ENCODE peak calls at places on chromosomes 12 and 14, in eight cellular contexts. V is IMR-90, N is body of pancreas, W is endothelial cell of umbilical vein, T is prostate gland, I is transverse colon, Q is K562, M is heart left ventricle. B is an unnamed sample. For H3K4me1, the result is how much of the 10 kb centered on the place peaks cover.

GRCh38 chr12:19151298-19151697 is 21.8 kb downstream of the PLEKHA5 start:
- DNase-seq in V (no peak), N (no peak), W (no peak), T (no peak), I (no peak), Q (no peak), M (no peak), B (no peak)

GRCh38 chr12:46404225-46404631 is 31.7 kb upstream of the SLC38A2 start:
- DNase-seq in V (peak), N (no peak), W (peak), T (no peak), I (no peak), Q (no peak), M (no peak), B (no peak)

GRCh38 chr12:19620222-19620621 is 180.9 kb downstream of the AEBP2 start:
- DNase-seq in V (no peak), N (no peak), W (no peak), T (no peak), I (peak), Q (no peak), M (no peak), B (no peak)

GRCh38 chr12:119692410-119692809 is 24.5 kb downstream of the PRKAB1 start:
- DNase-seq in V (peak), N (no peak), W (peak), T (no peak), I (no peak), Q (no peak), M (no peak), B (no peak)

GRCh38 chr12:104105461-104105860 is 32.5 kb downstream of the NFYB start:
- DNase-seq in V (no peak), N (no peak), W (no peak), T (no peak), I (no peak), Q (no peak), M (no peak), B (no peak)

GRCh38 chr12:104733717-104734175 is 224.3 kb downstream of the SLC41A2 start:
- DNase-seq in V (no peak), N (no peak), W (no peak), T (peak), I (no peak), Q (peak), M (no peak), B (no peak)

GRCh38 chr14:71220462-71220861 is 313.2 kb downstream of the PCNX1 start:
- DNase-seq in V (no peak), N (no peak), W (no peak), T (no peak), I (no peak), Q (no peak), M (no peak), B (no peak)

GRCh38 chr12:90149453-90149852 is 440.8 kb upstream of the ATP2B1 start:
- DNase-seq in V (no peak), N (no peak), W (no peak), T (no peak), I (no peak), Q (no peak), M (no peak), B (no peak)

GRCh38 chr12:20194171-20194570 is 174.2 kb upstream of the PDE3A start:
- DNase-seq in V (peak), N (no peak), W (peak), T (no peak), I (no peak), Q (no peak), M (no peak), B (no peak)

GRCh38 chr14:93330609-93331000 is 2.2 kb downstream of the BTBD7 start:
- DNase-seq in V (no peak), N (no peak), W (no peak), T (no peak), I (no peak), Q (no peak), M (no peak), B (no peak)

GRCh38 chr14:93332032-93332852 is 594 bp downstream of the BTBD7 start:
- DNase-seq in V (peak), N (peak), W (peak), T (peak), I (peak), Q (peak), M (peak), B (peak)

GRCh38 chr14:93333631-93334095 is 827 bp upstream of the BTBD7 start:
- DNase-seq in V (no peak), N (no peak), W (no peak), T (no peak), I (no peak), Q (no peak), M (no peak), B (no peak)

GRCh38 chr14:93331375-93332031 is 1.3 kb downstream of the BTBD7 start:
- DNase-seq in V (no peak), N (no peak), W (peak), T (no peak), I (peak), Q (no peak), M (peak), B (peak)

DNA sequence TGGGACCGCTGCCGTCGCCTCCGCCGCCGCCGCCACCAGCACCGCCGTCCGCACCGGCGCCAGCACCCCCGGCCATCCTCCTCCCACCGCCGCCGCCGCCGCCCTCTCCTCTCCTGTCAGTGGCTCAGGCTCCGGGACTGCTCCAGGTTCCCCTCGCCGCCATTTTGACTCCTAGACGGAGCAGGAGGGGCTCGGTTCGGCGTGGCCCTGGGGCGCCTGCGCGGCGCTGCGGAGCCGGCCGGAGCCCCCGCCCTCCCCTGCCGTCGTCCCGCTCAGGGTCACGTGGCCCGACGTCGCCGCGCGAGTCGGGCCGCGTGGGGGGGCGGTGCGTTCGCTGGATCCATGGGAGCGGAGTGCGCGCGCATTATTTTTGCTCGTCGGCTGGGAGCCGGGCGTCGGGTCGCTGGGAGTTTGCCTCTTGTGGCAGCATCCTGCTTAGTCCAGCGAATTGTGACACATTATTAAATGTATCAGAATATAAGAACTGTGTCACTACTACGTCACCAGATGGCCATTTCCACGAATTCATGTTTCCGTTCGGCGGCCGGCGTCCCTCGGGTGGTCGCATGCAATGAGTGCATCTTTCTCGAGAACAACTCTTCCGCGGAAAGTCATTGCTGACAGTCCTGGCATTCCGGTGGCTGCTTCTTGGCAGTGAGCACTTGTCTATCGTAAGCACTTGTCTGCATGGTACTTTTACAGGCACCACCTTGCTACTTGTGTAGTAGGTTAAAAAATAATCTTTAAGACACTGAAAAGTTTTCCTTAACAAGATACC is at the start of gene BTBD7:
- DNase-seq in V (peak), N (peak), W (peak), T (peak), I (peak), Q (peak), M (peak), B (peak)
- TF ChIP-seq POLR2A in V (peak), N (peak), W (peak), T (peak), I (peak), Q (peak), M (no peak), B (peak)

GRCh38 chr12:130712346-130713065 is 3.6 kb downstream of the RIMBP2 start:
- DNase-seq in V (no peak), N (no peak), W (no peak), T (no peak), I (no peak), Q (no peak), M (no peak), B (no peak)

GRCh38 chr12:130713581-130713991 is 2.5 kb downstream of the RIMBP2 start:
- DNase-seq in V (no peak), N (no peak), W (no peak), T (no peak), I (no peak), Q (no peak), M (no peak), B (no peak)

GRCh38 chr12:130715150-130715995 is 726 bp downstream of the RIMBP2 start:
- DNase-seq in V (no peak), N (no peak), W (no peak), T (no peak), I (no peak), Q (no peak), M (no peak), B (no peak)

GRCh38 chr12:130714591-130715149 is 1.4 kb downstream of the RIMBP2 start:
- DNase-seq in V (no peak), N (no peak), W (no peak), T (no peak), I (no peak), Q (no peak), M (no peak), B (no peak)

DNA sequence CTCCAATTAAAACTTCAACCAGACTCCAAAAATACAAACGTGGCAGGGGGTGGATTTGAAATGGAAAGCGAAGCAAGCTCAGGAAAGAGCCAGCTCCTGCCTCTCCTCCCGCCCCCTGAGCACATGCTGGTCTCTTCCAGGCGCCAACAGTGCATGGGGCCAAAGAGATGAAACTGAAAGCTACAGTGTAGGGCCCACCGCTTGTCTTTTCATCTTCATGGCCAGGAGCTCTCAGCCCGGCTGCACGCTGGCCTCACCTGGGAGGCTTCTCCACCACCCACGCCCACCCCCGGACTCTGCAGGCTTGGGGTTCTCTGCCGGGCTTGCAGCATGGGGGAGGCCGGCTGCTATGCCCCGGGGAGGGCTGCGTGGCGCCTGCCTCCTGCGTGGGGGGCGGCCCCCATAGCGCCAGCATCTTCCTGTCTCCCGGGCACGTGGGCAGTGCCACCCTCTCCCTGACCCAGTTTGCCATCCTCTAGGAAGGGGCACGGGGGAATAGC is 2.0 kb downstream of the RIMBP2 start:
- DNase-seq in V (no peak), N (no peak), W (no peak), T (no peak), I (no peak), Q (no peak), M (no peak), B (no peak)
- H3K4me3 ChIP-seq in V (no peak), N (no peak), W (no peak), T (peak), I (no peak), Q (no peak), M (peak), B (no peak)

DNA sequence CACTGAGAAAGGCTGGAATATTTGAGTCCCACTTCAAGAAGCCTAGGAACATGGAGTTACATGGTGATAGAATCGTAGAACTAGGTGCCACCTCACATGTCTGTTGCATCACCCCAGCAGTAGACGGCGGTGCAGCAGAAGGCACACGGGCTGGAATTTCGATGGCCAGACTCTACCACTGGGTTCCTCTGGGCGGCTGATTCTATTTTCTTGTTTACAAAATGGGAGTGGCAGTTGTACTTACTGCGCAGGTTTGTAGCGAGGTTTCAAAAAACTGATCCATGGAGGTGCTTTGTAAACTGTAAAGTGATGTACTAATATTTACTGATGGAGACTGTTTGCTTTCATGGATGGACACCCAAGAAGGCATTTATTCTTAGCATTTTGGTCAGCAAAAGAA is 45.7 kb downstream of the WDR20 start:
- DNase-seq in V (no peak), N (no peak), W (no peak), T (no peak), I (no peak), Q (no peak), M (no peak), B (no peak)
- H3K4me1 ChIP-seq in V (under half), N (half or more), W (under half), T (under half), I (under half), Q (under half), M (under half), B (under half)

GRCh38 chr12:4540633-4541032 is 1.9 kb downstream of the RAD51AP1 start:
- DNase-seq in V (no peak), N (no peak), W (no peak), T (no peak), I (no peak), Q (no peak), M (no peak), B (no peak)

GRCh38 chr12:4540170-4540569 is 1.5 kb downstream of the RAD51AP1 start:
- DNase-seq in V (no peak), N (no peak), W (no peak), T (no peak), I (no peak), Q (no peak), M (no peak), B (no peak)

GRCh38 chr12:4539167-4539870 is 629 bp downstream of the RAD51AP1 start:
- DNase-seq in V (no peak), N (no peak), W (no peak), T (no peak), I (no peak), Q (no peak), M (no peak), B (no peak)

GRCh38 chr12:4535871-4536270 is 2.8 kb upstream of the RAD51AP1 start:
- DNase-seq in V (no peak), N (no peak), W (no peak), T (no peak), I (no peak), Q (no peak), M (no peak), B (no peak)

GRCh38 chr12:4538207-4539160 is at the start of gene RAD51AP1:
- DNase-seq in V (peak), N (peak), W (peak), T (peak), I (peak), Q (peak), M (peak), B (peak)
- TF ChIP-seq POLR2A in V (no peak), N (peak), W (peak), T (no peak), I (peak), Q (peak), M (no peak), B (peak)

GRCh38 chr14:90682615-90683014 is 133.6 kb downstream of the TTC7B start:
- DNase-seq in V (no peak), N (no peak), W (no peak), T (no peak), I (no peak), Q (no peak), M (no peak), B (no peak)
- H3K4me3 ChIP-seq in V (no peak), N (no peak), W (no peak), T (no peak), I (no peak), Q (no peak), M (no peak), B (no peak)

GRCh38 chr14:98907981-98908544 is 363.9 kb downstream of the BCL11B start:
- DNase-seq in V (no peak), N (no peak), W (no peak), T (no peak), I (no peak), Q (no peak), M (no peak), B (no peak)
- H3K4me1 ChIP-seq in V (under half), N (under half), W (under half), T (under half), I (under half), Q (under half), M (under half), B (under half)

DNA sequence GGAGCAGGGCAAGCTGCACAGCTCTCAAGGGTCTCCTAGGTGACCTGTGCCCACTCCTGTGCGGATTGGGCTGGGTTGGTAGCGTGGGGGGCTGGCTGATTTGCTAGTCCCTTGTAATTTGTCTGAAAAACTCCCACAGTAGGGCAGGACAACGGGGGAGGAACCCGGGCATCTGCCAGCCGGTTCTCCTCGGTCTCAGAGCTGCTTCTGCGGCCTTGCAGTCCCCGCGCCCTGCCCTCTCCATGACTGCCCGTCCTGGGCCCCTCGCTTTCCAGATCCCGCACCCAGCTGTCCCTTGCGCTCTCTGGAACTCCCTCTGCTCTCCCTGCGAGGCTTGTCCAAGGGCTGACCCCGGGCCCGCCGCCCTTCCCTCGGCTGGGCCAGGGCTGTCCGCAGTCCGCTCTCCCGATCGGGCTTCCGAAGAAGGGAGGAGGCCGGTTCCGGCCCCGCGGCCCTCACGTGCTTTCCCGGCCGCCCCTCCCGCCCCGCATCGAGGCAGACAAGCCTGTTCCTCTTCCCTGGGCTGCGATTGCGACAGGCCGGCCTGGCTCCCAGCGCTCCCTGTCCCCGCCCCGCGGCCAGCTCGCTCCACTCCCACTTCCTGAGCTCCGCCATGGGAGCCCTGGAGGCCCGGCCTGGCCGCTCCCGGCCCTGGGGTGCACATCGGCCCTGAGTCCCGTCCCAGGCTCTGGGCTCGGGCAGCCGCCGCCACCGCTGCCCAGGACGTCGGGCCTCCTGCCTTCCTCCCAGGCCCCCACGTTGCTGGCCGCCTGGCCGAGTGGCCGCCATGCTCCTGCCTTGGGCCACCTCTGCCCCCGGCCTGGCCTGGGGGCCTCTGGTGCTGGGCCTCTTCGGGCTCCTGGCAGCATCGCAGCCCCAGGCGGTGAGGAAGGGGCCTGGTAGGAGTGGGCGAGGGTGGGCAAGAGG is at the start of gene LTBR:
- DNase-seq in V (peak), N (peak), W (peak), T (peak), I (peak), Q (peak), M (peak), B (peak)
- TF ChIP-seq POLR2A in V (peak), N (peak), W (peak), T (peak), I (peak), Q (peak), M (no peak), B (peak)

DNA sequence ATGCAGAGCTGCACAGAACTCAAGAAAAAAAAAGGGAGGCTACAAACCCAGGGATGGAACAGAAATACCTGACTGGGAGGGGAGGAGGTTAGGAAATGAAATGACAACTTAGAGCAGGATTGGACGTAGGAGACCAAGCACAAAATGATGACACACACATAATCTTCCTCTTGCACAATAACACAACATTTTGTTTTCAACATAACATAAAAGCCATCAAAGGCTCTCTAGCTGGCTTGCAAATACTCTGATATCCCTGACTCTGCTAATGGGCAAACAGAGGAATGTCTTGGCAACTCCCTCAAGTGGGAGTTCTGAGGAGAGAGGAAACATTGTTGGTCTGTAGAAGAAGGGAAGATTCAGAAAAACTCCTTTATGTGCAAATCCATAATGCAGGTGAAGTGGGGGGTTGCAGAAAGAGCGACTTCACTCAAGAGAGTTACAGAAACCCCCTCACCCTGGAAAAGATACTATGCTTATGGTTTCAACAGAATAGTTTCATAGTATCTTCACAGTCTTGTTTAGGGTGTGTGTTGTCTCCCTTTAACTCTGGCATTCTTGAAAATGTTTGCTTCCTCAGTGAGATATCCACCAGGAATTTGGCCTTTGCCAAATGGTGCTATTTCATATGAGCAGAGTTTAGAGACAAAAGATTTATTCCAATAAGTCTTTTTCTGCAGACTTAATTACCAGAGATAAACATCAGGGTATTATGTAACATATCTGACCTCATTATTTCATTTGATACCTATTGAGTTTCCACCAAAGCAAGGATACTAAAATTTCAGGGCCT is 43.8 kb upstream of the LTBP2 start:
- DNase-seq in V (peak), N (no peak), W (no peak), T (no peak), I (no peak), Q (no peak), M (no peak), B (no peak)
- H3K4me3 ChIP-seq in V (no peak), N (no peak), W (no peak), T (no peak), I (no peak), Q (no peak), M (no peak), B (no peak)